ENCODE peak calls at places on chromosomes 5 and 9, in nine cellular contexts. D, V, W, Z, T, J, X, S and Y are unnamed samples.

GRCh38 chr9:94713446-94714185 is 12.9 kb upstream of the AOPEP start:
- DNase-seq in T (no peak), X (no peak), S (no peak), Z (no peak), V (no peak), D (no peak), W (no peak), J (no peak), Y (no peak)

GRCh38 chr9:115590016-115590415 is 472.1 kb upstream of the TNC start:
- DNase-seq in V (peak; percentile 77), W (no peak), D (no peak), T (no peak), J (no peak), Z (no peak), X (no peak), S (no peak), Y (no peak)

GRCh38 chr5:179777456-179777855 is 16.3 kb upstream of the LTC4S start:
- DNase-seq in W (no peak), Z (no peak), D (no peak), T (no peak), J (no peak), X (no peak), V (no peak), S (no peak), Y (no peak)

GRCh38 chr9:96009690-96010477 is 134.4 kb downstream of the ERCC6L2 start:
- DNase-seq in T (no peak), W (no peak), S (no peak), J (peak; percentile 62), X (no peak), D (no peak), V (no peak), Z (no peak), Y (peak; percentile 51)

GRCh38 chr5:142145106-142145900 is 36.7 kb downstream of the NDFIP1 start:
- DNase-seq in J (peak; percentile 78), D (peak; percentile 44), X (peak; percentile 57), V (peak; percentile 73), S (peak; percentile 11), T (peak; percentile 45), Z (peak; percentile 43), W (peak; percentile 92), Y (no peak)

GRCh38 chr5:125232779-125233230 is 486.4 kb upstream of the ZNF608 start:
- DNase-seq in Z (no peak), T (no peak), X (peak; percentile 61), J (no peak), D (no peak), W (no peak), S (no peak), V (no peak), Y (no peak)

GRCh38 chr5:138725153-138725884 is 27.9 kb upstream of the CTNNA1 start:
- DNase-seq in X (peak; percentile 43), S (no peak), Z (no peak), J (no peak), V (peak; percentile 29), T (peak; percentile 86), W (peak; percentile 93), D (peak; percentile 57), Y (no peak)

GRCh38 chr9:37952731-37953130 is 48.8 kb upstream of the SLC25A51 start:
- DNase-seq in W (no peak), Z (no peak), S (no peak), T (no peak), V (peak; percentile 77), D (no peak), X (no peak), J (no peak), Y (no peak)

GRCh38 chr9:112541690-112542089 is 55.1 kb downstream of the KIAA1958 start:
- DNase-seq in S (no peak), T (no peak), V (no peak), X (no peak), Z (no peak), J (peak; percentile 35), D (no peak), W (no peak), Y (no peak)

GRCh38 chr5:85458319-85458718 is 1073.6 kb upstream of the EDIL3 start:
- DNase-seq in J (no peak), X (no peak), S (no peak), T (no peak), Z (no peak), D (no peak), W (no peak), V (no peak), Y (no peak)

GRCh38 chr9:121439711-121440110 is 59.9 kb downstream of the GGTA1 start:
- DNase-seq in T (no peak), D (no peak), J (no peak), S (no peak), Z (no peak), V (no peak), X (no peak), W (no peak), Y (no peak)

GRCh38 chr5:172540099-172540870 is 86.0 kb upstream of the SH3PXD2B start:
- DNase-seq in S (no peak), J (no peak), W (no peak), T (no peak), Z (no peak), X (no peak), V (no peak), D (no peak), Y (no peak)

GRCh38 chr5:30103056-30104020 is 1090.1 kb upstream of the CDH6 start:
- DNase-seq in T (no peak), V (peak; percentile 31), X (no peak), S (no peak), J (no peak), D (no peak), Z (no peak), W (no peak), Y (no peak)

DNA sequence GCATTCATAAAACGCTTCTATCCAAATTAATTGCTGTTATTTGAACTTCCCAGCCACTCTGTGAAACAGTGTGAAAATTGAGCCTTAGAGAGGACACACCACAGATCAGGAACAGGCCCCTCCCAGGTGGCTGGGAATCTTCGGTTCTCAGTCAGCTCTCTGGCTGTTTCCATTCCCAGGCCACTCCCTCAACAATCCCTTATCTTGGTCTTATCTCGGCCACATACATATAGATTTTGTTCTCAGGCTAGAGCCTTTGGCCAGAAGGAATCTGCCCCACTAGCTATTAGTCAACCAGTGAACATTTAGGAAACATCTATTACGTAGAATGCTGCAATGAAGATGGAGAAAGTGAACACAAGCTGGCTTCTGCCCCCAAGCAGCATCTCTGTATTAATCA is 21.0 kb upstream of the WWC1 start:
- DNase-seq in J (no peak), D (no peak), X (no peak), S (no peak), Z (no peak), V (peak; percentile 39), W (no peak), T (no peak), Y (no peak)
- TF ChIP-seq REST in J (no peak), D (no peak), X (no peak), S (no peak), Z (no peak), V (no peak), W (no peak), T (no peak), Y (no peak)

GRCh38 chr5:9363026-9363793 is 182.7 kb downstream of the SEMA5A start:
- DNase-seq in T (no peak), W (no peak), J (no peak), S (peak; percentile 57), D (no peak), X (peak; percentile 11), Z (no peak), V (no peak), Y (no peak)
- TF ChIP-seq REST in T (no peak), W (no peak), J (no peak), S (no peak), D (no peak), X (no peak), Z (no peak), V (no peak), Y (no peak)

GRCh38 chr5:170113517-170113891 is 7.8 kb downstream of the FOXI1 start:
- DNase-seq in V (no peak), W (no peak), X (no peak), T (no peak), S (no peak), Z (no peak), D (no peak), J (no peak), Y (peak; percentile 69)
- TF ChIP-seq REST in V (no peak), W (no peak), X (no peak), T (no peak), S (no peak), Z (no peak), D (no peak), J (no peak), Y (no peak)

DNA sequence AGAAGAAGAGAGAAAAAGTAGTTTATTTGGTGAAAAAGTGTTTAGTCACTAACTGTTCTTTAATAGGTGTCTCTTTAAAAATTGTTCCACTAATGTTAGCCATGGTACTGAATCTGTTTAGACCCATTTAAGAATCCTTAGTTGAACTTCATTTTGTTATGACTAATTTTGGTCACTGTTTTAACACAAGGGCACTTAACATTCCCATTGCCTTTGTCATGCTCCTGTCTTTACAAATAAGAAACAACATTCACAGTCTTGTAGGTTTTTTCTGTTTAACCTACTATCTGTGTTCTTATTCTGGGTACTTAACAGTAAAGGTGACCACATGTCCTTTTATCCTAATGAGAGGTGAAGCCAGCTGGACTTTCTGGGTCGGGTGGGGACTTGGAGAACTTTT is 116.5 kb downstream of the WDR70 start:
- DNase-seq in S (no peak), V (peak; percentile 13), D (no peak), W (no peak), X (no peak), Z (no peak), J (no peak), T (no peak), Y (no peak)
- TF ChIP-seq REST in S (no peak), V (no peak), D (no peak), W (no peak), X (no peak), Z (no peak), J (no peak), T (no peak), Y (no peak)

DNA sequence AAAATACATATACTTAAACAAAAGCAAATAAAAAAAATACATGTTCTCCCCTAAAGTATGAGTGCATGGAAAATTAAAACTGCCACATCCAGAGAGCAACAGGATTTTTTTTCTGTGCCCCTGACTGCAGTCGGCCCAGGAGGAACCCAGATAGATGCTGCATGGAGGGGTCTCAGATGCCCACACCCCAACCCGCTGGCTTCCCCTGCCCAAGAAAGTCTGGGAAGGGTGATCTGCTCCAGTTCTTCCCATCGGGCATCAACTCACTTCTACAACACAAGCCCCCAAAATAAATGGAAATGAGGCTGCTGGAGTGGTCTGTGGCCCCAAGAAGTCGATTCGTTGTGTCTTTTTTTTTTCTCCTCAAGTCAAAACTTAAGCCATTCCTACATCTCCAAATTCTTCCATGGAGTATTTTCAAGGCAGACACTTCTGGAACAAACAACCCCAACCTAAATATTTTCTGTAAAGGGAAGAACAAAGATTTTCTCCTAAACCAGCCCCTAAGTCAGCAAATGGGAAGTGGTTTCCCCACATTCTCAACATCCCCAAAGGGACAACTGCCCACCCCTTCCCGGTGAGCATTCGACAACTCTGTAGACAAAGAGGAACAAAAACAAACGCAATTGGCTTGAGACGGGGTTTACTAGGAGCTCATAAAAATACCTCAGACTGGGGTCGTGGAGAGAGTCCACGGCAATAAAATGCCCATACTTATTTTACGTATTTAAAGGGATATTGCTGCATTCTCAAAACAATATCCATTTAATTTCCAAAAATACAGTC is 46.7 kb downstream of the ROR2 start:
- DNase-seq in Z (no peak), J (no peak), S (no peak), V (no peak), D (no peak), X (no peak), T (no peak), W (no peak), Y (peak; percentile 31)
- TF ChIP-seq REST in Z (no peak), J (no peak), S (no peak), V (no peak), D (no peak), X (no peak), T (no peak), W (no peak), Y (no peak)

GRCh38 chr5:157546456-157547100 is 29.0 kb downstream of the ADAM19 start:
- DNase-seq in D (no peak), T (no peak), J (no peak), Z (no peak), X (no peak), W (no peak), V (no peak), S (no peak), Y (no peak)
- TF ChIP-seq REST in D (no peak), T (no peak), J (no peak), Z (no peak), X (no peak), W (no peak), V (no peak), S (no peak), Y (no peak)